ENCODE peak calls at places on chromosomes 4 and X, in seven cellular contexts. S is IMR-90, A is GM23248, Y is astrocyte, G is endodermal cell, H is adipocyte, L is K562. K is an unnamed sample. For H3K9me3, the result is how much of the 10 kb centered on the place peaks cover.

GRCh38 chr4:66097271-66097670 is 427.0 kb upstream of the EPHA5 start:
- DNase-seq in L (no peak), A (no peak), Y (no peak), H (no peak), S (no peak), G (no peak), K (no peak)

GRCh38 chrX:103613362-103613761 is 5.6 kb downstream of the TCEAL3 start:
- DNase-seq in A (no peak), Y (no peak), G (no peak), L (no peak), S (peak), H (no peak), K (peak)

GRCh38 chrX:129930941-129931410 is 25.0 kb downstream of the UTP14A start:
- DNase-seq in Y (peak), H (peak), L (peak), S (no peak), A (peak), G (no peak), K (peak)

GRCh38 chrX:123425471-123425870 is 241.4 kb downstream of the GRIA3 start:
- DNase-seq in A (peak), Y (no peak), G (no peak), H (peak), L (no peak), S (no peak), K (no peak)

GRCh38 chrX:68685722-68686683 is 38.5 kb downstream of the STARD8 start:
- DNase-seq in G (peak), Y (peak), A (peak), H (no peak), S (peak), L (peak), K (peak)

GRCh38 chr4:98631506-98631905 is 26.9 kb downstream of the TSPAN5 start:
- DNase-seq in A (no peak), H (no peak), G (no peak), S (no peak), L (no peak), Y (no peak), K (no peak)

GRCh38 chr4:157075811-157076577 is at the start of gene GLRB:
- DNase-seq in G (peak), S (peak), H (peak), L (no peak), A (peak), Y (no peak), K (peak)

GRCh38 chr4:107850438-107850837 is 25.7 kb downstream of the SGMS2 start:
- DNase-seq in L (no peak), G (no peak), S (no peak), Y (no peak), H (no peak), A (no peak), K (no peak)

GRCh38 chr4:47038263-47038662 is 6.9 kb downstream of the GABRB1 start:
- DNase-seq in A (no peak), L (no peak), G (no peak), H (no peak), S (no peak), Y (no peak), K (no peak)

GRCh38 chr4:3746701-3747581 is 19.2 kb upstream of the ADRA2C start:
- DNase-seq in H (no peak), S (no peak), Y (no peak), L (no peak), G (no peak), A (no peak), K (no peak)

GRCh38 chr4:2583517-2583916 is 47.1 kb downstream of the FAM193A start:
- DNase-seq in L (no peak), G (no peak), A (peak), Y (no peak), S (peak), H (peak), K (peak)

GRCh38 chr4:146338512-146338911 is 124.2 kb downstream of the REELD1 start:
- DNase-seq in L (no peak), A (peak), G (no peak), S (peak), H (no peak), Y (no peak), K (peak)

GRCh38 chrX:154546354-154547244 is at the start of gene G6PD:
- DNase-seq in G (peak), A (peak), S (peak), Y (no peak), L (peak), H (peak), K (peak)

GRCh38 chrX:13816899-13817298 is at the start of gene GPM6B:
- DNase-seq in H (no peak), A (no peak), S (no peak), G (no peak), L (no peak), Y (no peak), K (no peak)

GRCh38 chrX:39577976-39578962 is 519.5 kb downstream of the BCOR start:
- DNase-seq in Y (peak), A (peak), H (peak), S (no peak), G (no peak), L (no peak), K (peak)

GRCh38 chr4:14059006-14059405 is 431.5 kb upstream of the BOD1L1 start:
- DNase-seq in G (no peak), S (peak), Y (peak), L (no peak), H (peak), A (peak), K (no peak)

GRCh38 chr4:181991374-181991773 is 251.8 kb upstream of the TENM3 start:
- DNase-seq in G (no peak), S (no peak), A (no peak), H (no peak), Y (no peak), L (no peak), K (no peak)

GRCh38 chr4:72446353-72447055 is 122.5 kb downstream of the ADAMTS3 start:
- DNase-seq in A (peak), Y (peak), S (no peak), G (no peak), L (no peak), H (peak), K (no peak)

GRCh38 chr4:184310171-184310567 is 92.5 kb upstream of the ENPP6 start:
- DNase-seq in Y (no peak), H (no peak), G (peak), A (no peak), S (no peak), L (peak), K (no peak)

GRCh38 chr4:38670939-38671593 is 7.1 kb downstream of the KLF3 start:
- DNase-seq in S (no peak), A (peak), Y (no peak), G (peak), L (no peak), H (no peak), K (no peak)

GRCh38 chr4:3712112-3712805 is 53.9 kb upstream of the ADRA2C start:
- DNase-seq in A (no peak), Y (no peak), S (no peak), L (no peak), G (no peak), H (no peak), K (no peak)

GRCh38 chr4:8725071-8725841 is 132.7 kb downstream of the CPZ start:
- DNase-seq in L (no peak), G (peak), Y (no peak), S (no peak), H (no peak), A (no peak), K (no peak)

GRCh38 chr4:1082215-1083182 is 30.9 kb downstream of the RNF212 start:
- DNase-seq in S (peak), L (no peak), H (peak), A (peak), Y (peak), G (no peak), K (peak)

GRCh38 chr4:2936773-2937145 is 26.4 kb downstream of the NOP14 start:
- DNase-seq in S (peak), G (no peak), L (peak), Y (peak), H (no peak), A (peak), K (peak)

GRCh38 chrX:149877636-149878035 is 3.3 kb upstream of the MAGEA8 start:
- DNase-seq in L (no peak), Y (peak), G (no peak), S (no peak), A (no peak), H (no peak), K (peak)

GRCh38 chr4:66475596-66475995 is 805.3 kb upstream of the EPHA5 start:
- DNase-seq in H (no peak), G (no peak), L (no peak), A (no peak), S (no peak), Y (no peak), K (no peak)

GRCh38 chrX:41603591-41603990 is 85.2 kb upstream of the GPR34 start:
- DNase-seq in Y (no peak), H (no peak), L (no peak), G (no peak), S (no peak), A (no peak), K (no peak)

GRCh38 chr4:10115271-10115656 is 1.3 kb downstream of the WDR1 start:
- DNase-seq in S (peak), L (no peak), H (peak), A (peak), Y (no peak), G (no peak), K (peak)

GRCh38 chr4:144650311-144650820 is 4.4 kb downstream of the HHIP start:
- DNase-seq in G (no peak), Y (no peak), S (no peak), A (no peak), L (no peak), H (no peak), K (no peak)

GRCh38 chrX:40131644-40132376 is 34.1 kb upstream of the BCOR start:
- DNase-seq in G (no peak), H (no peak), L (peak), A (no peak), Y (no peak), S (no peak), K (no peak)

GRCh38 chr4:22962186-22962786 is 269.5 kb downstream of the GBA3 start:
- DNase-seq in S (peak), G (peak), H (peak), L (peak), A (peak), Y (peak), K (peak)

GRCh38 chr4:52102587-52102986 is 51.5 kb downstream of the SPATA18 start:
- DNase-seq in A (peak), L (no peak), G (no peak), S (peak), Y (peak), H (no peak), K (no peak)

DNA sequence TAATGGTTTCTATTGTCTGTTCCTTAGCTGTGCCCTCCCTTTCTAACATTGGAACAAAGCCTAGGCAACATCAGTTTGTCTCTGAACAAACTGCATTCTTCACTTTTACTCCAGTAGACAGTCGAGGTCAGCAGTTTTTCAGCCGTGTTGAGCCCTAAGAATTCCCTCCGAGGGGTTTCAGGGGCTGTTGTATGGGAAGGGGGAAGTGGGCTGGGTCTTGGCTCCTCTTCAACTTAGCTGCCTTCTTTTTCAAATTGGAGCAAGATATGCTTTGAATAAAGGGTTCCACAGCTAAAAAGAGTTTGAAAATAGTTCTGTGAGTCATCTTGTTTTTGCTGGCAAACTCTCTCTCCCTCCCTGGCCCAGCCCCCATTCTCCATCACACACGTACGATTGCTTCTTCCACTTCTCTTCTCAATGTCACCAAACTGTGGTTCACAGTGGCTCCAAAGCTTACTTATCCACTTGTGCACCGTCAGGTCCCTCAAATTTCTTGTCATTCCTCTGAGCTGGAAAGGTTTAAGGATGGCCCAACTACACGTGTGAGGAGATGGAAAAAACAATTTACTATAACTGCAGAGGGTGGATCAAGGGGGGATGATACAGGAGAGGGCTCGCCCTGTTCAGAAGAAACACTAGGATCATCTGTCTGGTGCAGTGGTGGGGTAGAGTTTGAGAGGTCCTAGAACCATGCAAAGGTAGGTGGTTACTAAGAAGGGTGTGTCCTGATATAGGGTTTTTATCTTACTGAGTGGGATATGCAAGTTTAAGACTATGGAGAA is 9.2 kb upstream of the MAML3 start:
- DNase-seq in L (no peak), A (peak), G (no peak), Y (peak), H (peak), S (peak), K (peak)
- H3K9ac ChIP-seq in L (no peak), A (peak), G (no peak), Y (peak), H (peak), S (peak), K (no peak)

GRCh38 chr4:49516796-49517195 is 530.7 kb downstream of the CWH43 start:
- DNase-seq in S (no peak), H (no peak), L (no peak), G (peak), Y (no peak), A (no peak), K (no peak)
- H3K9me3 ChIP-seq in S (under half), H (under half), L (under half), G (under half), Y (under half), A (under half), K (under half)

GRCh38 chrX:54994099-54994498 is at the start of gene PFKFB1:
- DNase-seq in S (no peak), A (no peak), Y (no peak), G (no peak), H (no peak), L (no peak), K (no peak)

GRCh38 chrX:54995621-54996020 is 1.6 kb upstream of the PFKFB1 start:
- DNase-seq in A (no peak), G (no peak), S (no peak), L (no peak), H (no peak), Y (no peak), K (no peak)

GRCh38 chrX:54994668-54995452 is 872 bp upstream of the PFKFB1 start:
- DNase-seq in H (no peak), A (no peak), L (no peak), S (no peak), Y (no peak), G (no peak), K (no peak)

DNA sequence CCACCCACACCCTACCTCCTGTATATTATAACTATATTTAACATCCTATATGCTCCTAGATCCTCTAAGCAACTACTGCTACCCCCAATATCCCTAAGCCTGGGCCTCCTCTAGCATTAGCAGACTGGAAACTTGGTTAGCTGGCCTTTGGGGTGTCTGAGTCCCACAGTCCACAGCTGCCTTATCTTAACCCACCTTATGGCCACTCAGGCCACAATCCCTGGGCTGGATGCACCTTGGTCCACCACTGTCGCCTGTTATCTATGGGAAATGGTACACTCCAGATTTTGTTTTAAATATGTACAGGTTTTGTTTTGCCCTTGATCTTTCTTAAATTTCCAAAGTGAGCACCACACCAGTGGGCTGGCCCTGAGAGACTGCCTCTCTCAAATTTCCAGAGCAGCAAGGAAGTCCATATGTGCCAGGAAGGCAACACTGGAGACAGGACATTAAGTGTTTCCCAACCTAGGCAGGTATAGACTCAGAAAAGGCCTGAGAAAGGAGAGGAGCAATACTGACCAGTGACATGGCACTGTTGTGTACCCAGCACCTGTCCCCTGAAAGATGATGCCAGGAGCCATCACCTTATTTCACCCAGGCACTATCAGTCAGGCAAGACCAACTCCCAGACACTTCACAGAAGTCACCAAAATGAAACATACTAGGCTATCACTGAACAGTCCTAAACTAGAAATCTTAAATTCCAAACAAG is 921 bp downstream of the PFKFB1 start:
- DNase-seq in H (no peak), Y (no peak), S (no peak), L (peak), A (no peak), G (no peak), K (no peak)
- H3K9ac ChIP-seq in H (no peak), Y (no peak), S (no peak), L (no peak), A (no peak), G (no peak), K (no peak)

GRCh38 chr4:11228575-11228974 is 200.1 kb downstream of the HS3ST1 start:
- DNase-seq in H (no peak), S (no peak), L (no peak), G (no peak), Y (no peak), A (no peak), K (peak)
- H3K9me3 ChIP-seq in H (under half), S (under half), L (under half), G (under half), Y (under half), A (under half), K (under half)